ENCODE peak calls at places on chromosomes 3 and 15, in seven cellular contexts. One of them, this sample, is unnamed.

GRCh38 chr15:92811514-92811913 is 88.6 kb upstream of the CHD2 start:
- DNase-seq in stomach: no peak
- DNase-seq in dorsolateral prefrontal cortex: no peak
- DNase-seq in mesendoderm: peak; percentile 72
- DNase-seq in fibroblast of pulmonary artery: peak; percentile 29
- DNase-seq in fibroblast of the aortic adventitia: no peak
- DNase-seq in left ventricle myocardium inferior: no peak
- DNase-seq in this sample: no peak

GRCh38 chr3:37054370-37054769 is 61.1 kb downstream of the MLH1 start:
- DNase-seq in stomach: no peak
- DNase-seq in dorsolateral prefrontal cortex: no peak
- DNase-seq in mesendoderm: no peak
- DNase-seq in fibroblast of pulmonary artery: peak; percentile 65
- DNase-seq in fibroblast of the aortic adventitia: peak; percentile 84
- DNase-seq in left ventricle myocardium inferior: no peak
- DNase-seq in this sample: no peak

GRCh38 chr3:177590826-177591225 is 393.5 kb upstream of the TBL1XR1 start:
- DNase-seq in stomach: no peak
- DNase-seq in dorsolateral prefrontal cortex: no peak
- DNase-seq in mesendoderm: no peak
- DNase-seq in fibroblast of pulmonary artery: no peak
- DNase-seq in fibroblast of the aortic adventitia: no peak
- DNase-seq in left ventricle myocardium inferior: no peak
- DNase-seq in this sample: no peak

GRCh38 chr3:38823722-38824121 is 7.7 kb upstream of the SCN10A start:
- DNase-seq in stomach: no peak
- DNase-seq in dorsolateral prefrontal cortex: no peak
- DNase-seq in mesendoderm: no peak
- DNase-seq in fibroblast of pulmonary artery: no peak
- DNase-seq in fibroblast of the aortic adventitia: no peak
- DNase-seq in left ventricle myocardium inferior: no peak
- DNase-seq in this sample: no peak

GRCh38 chr3:30702521-30703404 is 96.4 kb downstream of the TGFBR2 start:
- DNase-seq in stomach: no peak
- DNase-seq in dorsolateral prefrontal cortex: no peak
- DNase-seq in mesendoderm: no peak
- DNase-seq in fibroblast of pulmonary artery: no peak
- DNase-seq in fibroblast of the aortic adventitia: no peak
- DNase-seq in left ventricle myocardium inferior: no peak
- DNase-seq in this sample: no peak

GRCh38 chr3:45087155-45087554 is 59.0 kb downstream of the CDCP1 start:
- DNase-seq in stomach: no peak
- DNase-seq in dorsolateral prefrontal cortex: no peak
- DNase-seq in mesendoderm: no peak
- DNase-seq in fibroblast of pulmonary artery: peak; percentile 45
- DNase-seq in fibroblast of the aortic adventitia: peak; percentile 69
- DNase-seq in left ventricle myocardium inferior: no peak
- DNase-seq in this sample: no peak

GRCh38 chr3:112376996-112377395 is 44.0 kb downstream of the CD200 start:
- DNase-seq in stomach: no peak
- DNase-seq in dorsolateral prefrontal cortex: no peak
- DNase-seq in mesendoderm: no peak
- DNase-seq in fibroblast of pulmonary artery: peak; percentile 73
- DNase-seq in fibroblast of the aortic adventitia: peak; percentile 99
- DNase-seq in left ventricle myocardium inferior: no peak
- DNase-seq in this sample: no peak

GRCh38 chr3:126551839-126552687 is 6.7 kb downstream of the C3orf22 start:
- DNase-seq in stomach: peak; percentile 9
- DNase-seq in dorsolateral prefrontal cortex: no peak
- DNase-seq in mesendoderm: no peak
- DNase-seq in fibroblast of pulmonary artery: no peak
- DNase-seq in fibroblast of the aortic adventitia: no peak
- DNase-seq in left ventricle myocardium inferior: no peak
- DNase-seq in this sample: peak; percentile 29

GRCh38 chr15:60933914-60934885 is 294.9 kb downstream of the RORA start:
- DNase-seq in stomach: no peak
- DNase-seq in dorsolateral prefrontal cortex: no peak
- DNase-seq in mesendoderm: peak; percentile 43
- DNase-seq in fibroblast of pulmonary artery: no peak
- DNase-seq in fibroblast of the aortic adventitia: no peak
- DNase-seq in left ventricle myocardium inferior: no peak
- DNase-seq in this sample: no peak

GRCh38 chr3:130386604-130387263 is 41.3 kb downstream of the COL6A5 start:
- DNase-seq in stomach: no peak
- DNase-seq in dorsolateral prefrontal cortex: no peak
- DNase-seq in mesendoderm: peak; percentile 13
- DNase-seq in fibroblast of pulmonary artery: peak; percentile 55
- DNase-seq in fibroblast of the aortic adventitia: peak; percentile 32
- DNase-seq in left ventricle myocardium inferior: no peak
- DNase-seq in this sample: no peak

GRCh38 chr15:36675008-36675407 is 95.6 kb downstream of the CDIN1 start:
- DNase-seq in stomach: no peak
- DNase-seq in dorsolateral prefrontal cortex: no peak
- DNase-seq in mesendoderm: no peak
- DNase-seq in fibroblast of pulmonary artery: no peak
- DNase-seq in fibroblast of the aortic adventitia: no peak
- DNase-seq in left ventricle myocardium inferior: no peak
- DNase-seq in this sample: no peak

GRCh38 chr3:48015451-48016182 is 599 bp downstream of the MAP4 start:
- DNase-seq in stomach: no peak
- DNase-seq in dorsolateral prefrontal cortex: no peak
- DNase-seq in mesendoderm: no peak
- DNase-seq in fibroblast of pulmonary artery: peak; percentile 49
- DNase-seq in fibroblast of the aortic adventitia: peak; percentile 38
- DNase-seq in left ventricle myocardium inferior: no peak
- DNase-seq in this sample: no peak

GRCh38 chr3:131794766-131795381 is 239.9 kb downstream of the CPNE4 start:
- DNase-seq in stomach: no peak
- DNase-seq in dorsolateral prefrontal cortex: no peak
- DNase-seq in mesendoderm: peak; percentile 76
- DNase-seq in fibroblast of pulmonary artery: peak; percentile 79
- DNase-seq in fibroblast of the aortic adventitia: peak; percentile 80
- DNase-seq in left ventricle myocardium inferior: no peak
- DNase-seq in this sample: no peak

GRCh38 chr3:25291524-25291923 is 136.5 kb upstream of the RARB start:
- DNase-seq in stomach: no peak
- DNase-seq in dorsolateral prefrontal cortex: no peak
- DNase-seq in mesendoderm: no peak
- DNase-seq in fibroblast of pulmonary artery: no peak
- DNase-seq in fibroblast of the aortic adventitia: no peak
- DNase-seq in left ventricle myocardium inferior: no peak
- DNase-seq in this sample: no peak

GRCh38 chr15:92020765-92021164 is 167.3 kb downstream of the SLCO3A1 start:
- DNase-seq in stomach: no peak
- DNase-seq in dorsolateral prefrontal cortex: no peak
- DNase-seq in mesendoderm: no peak
- DNase-seq in fibroblast of pulmonary artery: peak; percentile 73
- DNase-seq in fibroblast of the aortic adventitia: peak; percentile 92
- DNase-seq in left ventricle myocardium inferior: no peak
- DNase-seq in this sample: no peak

GRCh38 chr3:8885806-8886205 is 77.5 kb downstream of the RAD18 start:
- DNase-seq in stomach: no peak
- DNase-seq in dorsolateral prefrontal cortex: no peak
- DNase-seq in mesendoderm: no peak
- DNase-seq in fibroblast of pulmonary artery: no peak
- DNase-seq in fibroblast of the aortic adventitia: peak; percentile 61
- DNase-seq in left ventricle myocardium inferior: no peak
- DNase-seq in this sample: no peak

GRCh38 chr3:52211268-52211891 is 13.4 kb downstream of the ALAS1 start:
- DNase-seq in stomach: no peak
- DNase-seq in dorsolateral prefrontal cortex: no peak
- DNase-seq in mesendoderm: no peak
- DNase-seq in fibroblast of pulmonary artery: no peak
- DNase-seq in fibroblast of the aortic adventitia: no peak
- DNase-seq in left ventricle myocardium inferior: no peak
- DNase-seq in this sample: no peak

GRCh38 chr15:39936187-39936586 is 2.3 kb downstream of the EIF2AK4 start:
- DNase-seq in stomach: no peak
- DNase-seq in dorsolateral prefrontal cortex: no peak
- DNase-seq in mesendoderm: no peak
- DNase-seq in fibroblast of pulmonary artery: peak; percentile 31
- DNase-seq in fibroblast of the aortic adventitia: peak; percentile 68
- DNase-seq in left ventricle myocardium inferior: no peak
- DNase-seq in this sample: no peak

GRCh38 chr3:117306299-117306698 is 596.7 kb downstream of the TUSC7 start:
- DNase-seq in stomach: no peak
- DNase-seq in dorsolateral prefrontal cortex: no peak
- DNase-seq in mesendoderm: no peak
- DNase-seq in fibroblast of pulmonary artery: no peak
- DNase-seq in fibroblast of the aortic adventitia: no peak
- DNase-seq in left ventricle myocardium inferior: no peak
- DNase-seq in this sample: no peak

This sample was measured in H7.